ENCODE peak calls at places on chromosomes 6 and 20, in four cellular contexts. One of them, this sample, is unnamed.

GRCh38 chr20:19913927-19914614 is 103.1 kb upstream of the NAA20 start:
- DNase-seq in ovary: no peak
- DNase-seq in transverse colon: no peak
- DNase-seq in H54: no peak
- DNase-seq in this sample: no peak

GRCh38 chr6:36624461-36625160 is 30.4 kb downstream of the SRSF3 start:
- DNase-seq in ovary: no peak
- DNase-seq in transverse colon: peak
- DNase-seq in H54: no peak
- DNase-seq in this sample: no peak

GRCh38 chr6:161056451-161056850 is 64.9 kb downstream of the MAP3K4 start:
- DNase-seq in ovary: no peak
- DNase-seq in transverse colon: no peak
- DNase-seq in H54: no peak
- DNase-seq in this sample: no peak

GRCh38 chr6:56841372-56841749 is 113.5 kb upstream of the BEND6 start:
- DNase-seq in ovary: no peak
- DNase-seq in transverse colon: no peak
- DNase-seq in H54: no peak
- DNase-seq in this sample: no peak

GRCh38 chr20:3739054-3739925 is 6.8 kb downstream of the HSPA12B start:
- DNase-seq in ovary: no peak
- DNase-seq in transverse colon: no peak
- DNase-seq in H54: no peak
- DNase-seq in this sample: no peak

GRCh38 chr20:44204156-44204831 is 6.3 kb downstream of the OSER1 start:
- DNase-seq in ovary: no peak
- DNase-seq in transverse colon: no peak
- DNase-seq in H54: peak
- DNase-seq in this sample: peak

GRCh38 chr6:5729813-5730212 is 276.9 kb downstream of the NRN1 start:
- DNase-seq in ovary: no peak
- DNase-seq in transverse colon: no peak
- DNase-seq in H54: no peak
- DNase-seq in this sample: no peak

GRCh38 chr6:170211404-170212025 is 79.4 kb downstream of the DLL1 start:
- DNase-seq in ovary: peak
- DNase-seq in transverse colon: no peak
- DNase-seq in H54: no peak
- DNase-seq in this sample: no peak

GRCh38 chr6:26594730-26595632 is 1.8 kb upstream of the ABT1 start:
- DNase-seq in ovary: peak
- DNase-seq in transverse colon: no peak
- DNase-seq in H54: no peak
- DNase-seq in this sample: peak

GRCh38 chr20:14523090-14523489 is 185.7 kb upstream of the FLRT3 start:
- DNase-seq in ovary: no peak
- DNase-seq in transverse colon: no peak
- DNase-seq in H54: no peak
- DNase-seq in this sample: no peak

DNA sequence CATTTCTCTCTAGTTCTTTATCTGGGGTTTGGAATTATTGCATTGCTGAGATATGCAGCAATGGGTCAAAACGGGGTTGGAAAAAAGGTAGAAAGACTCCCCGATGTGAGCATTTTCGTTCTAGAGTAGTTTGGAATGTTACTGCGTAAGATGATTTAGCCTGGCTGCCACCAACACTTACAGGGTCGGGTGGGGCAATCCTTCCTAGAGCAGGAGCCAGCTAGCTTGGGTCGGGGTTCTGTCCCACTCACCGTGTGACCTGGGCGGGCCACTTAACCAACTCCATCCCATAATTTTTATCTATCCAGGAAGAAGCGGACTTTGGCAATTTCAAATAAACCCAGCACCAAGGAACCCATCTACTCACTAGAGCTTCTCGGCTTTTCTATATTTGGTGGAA is 72.2 kb downstream of the GPX5 start:
- DNase-seq in ovary: no peak
- DNase-seq in transverse colon: no peak
- DNase-seq in H54: no peak
- DNase-seq in this sample: peak
- TF ChIP-seq POLR2A in ovary: no peak
- TF ChIP-seq POLR2A in transverse colon: no peak
- TF ChIP-seq POLR2A in H54: no peak
- TF ChIP-seq POLR2A in this sample: no peak

GRCh38 chr6:137543114-137543513 is 48.9 kb upstream of the OLIG3 start:
- DNase-seq in ovary: no peak
- DNase-seq in transverse colon: no peak
- DNase-seq in H54: no peak
- DNase-seq in this sample: no peak

GRCh38 chr6:137547601-137548000 is 53.4 kb upstream of the OLIG3 start:
- DNase-seq in ovary: no peak
- DNase-seq in transverse colon: no peak
- DNase-seq in H54: no peak
- DNase-seq in this sample: no peak

GRCh38 chr6:137547186-137547585 is 53.0 kb upstream of the OLIG3 start:
- DNase-seq in ovary: no peak
- DNase-seq in transverse colon: no peak
- DNase-seq in H54: no peak
- DNase-seq in this sample: no peak

GRCh38 chr6:137542713-137543112 is 48.5 kb upstream of the OLIG3 start:
- DNase-seq in ovary: no peak
- DNase-seq in transverse colon: no peak
- DNase-seq in H54: no peak
- DNase-seq in this sample: no peak

GRCh38 chr6:137545073-137545472 is 50.9 kb upstream of the OLIG3 start:
- DNase-seq in ovary: no peak
- DNase-seq in transverse colon: no peak
- DNase-seq in H54: no peak
- DNase-seq in this sample: no peak
- TF ChIP-seq POLR2A in ovary: no peak
- TF ChIP-seq POLR2A in transverse colon: no peak
- TF ChIP-seq POLR2A in H54: no peak
- TF ChIP-seq POLR2A in this sample: no peak

GRCh38 chr6:88165877-88166492 is at the start of gene CNR1:
- DNase-seq in ovary: peak
- DNase-seq in transverse colon: peak
- DNase-seq in H54: no peak
- DNase-seq in this sample: peak
- TF ChIP-seq POLR2A in ovary: no peak
- TF ChIP-seq POLR2A in transverse colon: no peak
- TF ChIP-seq POLR2A in H54: no peak
- TF ChIP-seq POLR2A in this sample: no peak

GRCh38 chr20:57398231-57398821 is 7.1 kb downstream of the RBM38 start:
- DNase-seq in ovary: peak
- DNase-seq in transverse colon: peak
- DNase-seq in H54: no peak
- DNase-seq in this sample: no peak
- TF ChIP-seq POLR2A in ovary: peak
- TF ChIP-seq POLR2A in transverse colon: peak
- TF ChIP-seq POLR2A in H54: no peak
- TF ChIP-seq POLR2A in this sample: no peak

GRCh38 chr6:108850669-108851467 is 2.6 kb downstream of the ARMC2 start:
- DNase-seq in ovary: peak
- DNase-seq in transverse colon: no peak
- DNase-seq in H54: no peak
- DNase-seq in this sample: no peak

GRCh38 chr6:108847738-108848115 is 495 bp upstream of the ARMC2 start:
- DNase-seq in ovary: no peak
- DNase-seq in transverse colon: no peak
- DNase-seq in H54: no peak
- DNase-seq in this sample: no peak

GRCh38 chr6:108844632-108845031 is 3.6 kb upstream of the ARMC2 start:
- DNase-seq in ovary: no peak
- DNase-seq in transverse colon: no peak
- DNase-seq in H54: no peak
- DNase-seq in this sample: no peak

GRCh38 chr6:108846628-108847027 is 1.6 kb upstream of the ARMC2 start:
- DNase-seq in ovary: no peak
- DNase-seq in transverse colon: no peak
- DNase-seq in H54: no peak
- DNase-seq in this sample: no peak

GRCh38 chr6:108848116-108848868 is at the start of gene ARMC2:
- DNase-seq in ovary: peak
- DNase-seq in transverse colon: peak
- DNase-seq in H54: peak
- DNase-seq in this sample: peak
- TF ChIP-seq POLR2A in ovary: peak
- TF ChIP-seq POLR2A in transverse colon: peak
- TF ChIP-seq POLR2A in H54: peak
- TF ChIP-seq POLR2A in this sample: peak

DNA sequence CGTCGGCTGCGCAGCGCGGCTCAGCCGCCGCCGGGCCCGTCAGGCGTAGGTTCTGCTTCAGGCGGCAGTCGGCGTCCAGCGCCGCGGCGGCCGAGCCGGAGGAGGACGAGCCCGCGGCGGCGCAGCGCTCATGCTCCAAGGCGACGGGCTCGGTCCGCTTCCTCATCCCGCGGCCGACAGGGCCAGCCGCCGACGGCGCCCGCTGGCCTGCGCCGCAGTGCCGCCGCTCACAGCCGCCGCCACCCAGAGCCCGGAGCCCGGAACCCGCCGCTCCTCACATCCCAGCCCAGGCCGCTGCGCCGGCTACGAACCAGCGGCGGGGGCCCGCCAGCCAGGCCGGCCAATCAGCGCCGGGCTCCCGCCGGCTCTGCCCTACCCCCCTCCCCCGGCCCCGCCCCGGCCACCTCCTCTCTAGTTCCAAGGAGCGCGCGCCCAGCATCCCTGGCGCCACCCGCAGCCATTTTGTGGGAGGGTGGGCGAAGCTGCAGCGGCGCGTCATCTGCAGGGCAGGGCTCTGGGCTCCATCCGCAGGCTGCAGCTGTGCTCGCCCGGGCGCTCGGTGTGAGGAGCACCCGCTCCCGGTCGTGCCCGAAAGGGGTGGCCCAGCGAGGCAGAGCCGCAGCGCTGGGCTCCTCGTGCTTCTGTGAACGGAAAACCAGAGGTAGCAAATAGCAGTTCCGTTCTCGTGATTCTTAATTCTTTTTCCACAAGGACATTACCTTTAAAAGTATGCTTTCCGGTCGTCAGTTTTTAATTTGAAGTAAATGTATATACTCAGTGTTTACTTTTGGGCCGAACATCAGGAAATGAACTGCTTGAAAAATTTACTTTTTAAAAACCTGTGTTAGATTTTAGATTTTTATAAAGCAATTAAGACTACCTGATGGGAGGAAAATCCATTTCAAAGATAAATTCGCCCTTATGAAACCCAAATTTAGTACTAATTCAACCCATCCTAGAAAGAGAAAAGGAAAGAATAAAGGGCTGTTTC is at the start of gene ABHD12:
- DNase-seq in ovary: peak
- DNase-seq in transverse colon: peak
- DNase-seq in H54: peak
- DNase-seq in this sample: peak
- TF ChIP-seq POLR2A in ovary: peak
- TF ChIP-seq POLR2A in transverse colon: peak
- TF ChIP-seq POLR2A in H54: peak
- TF ChIP-seq POLR2A in this sample: peak

GRCh38 chr6:166386111-166386510 is 3.4 kb upstream of the MPC1 start:
- DNase-seq in ovary: no peak
- DNase-seq in transverse colon: no peak
- DNase-seq in H54: no peak
- DNase-seq in this sample: no peak

GRCh38 chr6:166381733-166382499 is 824 bp downstream of the MPC1 start:
- DNase-seq in ovary: peak
- DNase-seq in transverse colon: peak
- DNase-seq in H54: peak
- DNase-seq in this sample: peak

GRCh38 chr6:166381381-166381732 is 1.4 kb downstream of the MPC1 start:
- DNase-seq in ovary: no peak
- DNase-seq in transverse colon: no peak
- DNase-seq in H54: no peak
- DNase-seq in this sample: no peak

GRCh38 chr6:166382500-166382932 is 224 bp downstream of the MPC1 start:
- DNase-seq in ovary: no peak
- DNase-seq in transverse colon: no peak
- DNase-seq in H54: no peak
- DNase-seq in this sample: peak

GRCh38 chr6:166382933-166383816 is at the start of gene MPC1:
- DNase-seq in ovary: peak
- DNase-seq in transverse colon: peak
- DNase-seq in H54: peak
- DNase-seq in this sample: peak
- TF ChIP-seq POLR2A in ovary: peak
- TF ChIP-seq POLR2A in transverse colon: peak
- TF ChIP-seq POLR2A in H54: peak
- TF ChIP-seq POLR2A in this sample: peak